ENCODE peak calls at places on chromosomes 13 and 19, in five cellular contexts. Y, P, V, K and H are unnamed samples.

GRCh38 chr19:33054623-33055022 is 10.1 kb downstream of the RHPN2 start:
- DNase-seq in Y (no peak), P (no peak), V (peak; percentile 95), K (no peak), H (no peak)

GRCh38 chr13:113817860-113818691 is 45.8 kb downstream of the GAS6 start:
- DNase-seq in Y (no peak), P (peak; percentile 78), V (no peak), K (peak; percentile 31), H (no peak)

GRCh38 chr13:74061939-74062595 is 72.1 kb downstream of the KLF12 start:
- DNase-seq in Y (no peak), P (no peak), V (no peak), K (peak; percentile 59), H (peak; percentile 80)

GRCh38 chr19:28705008-28705407 is 507.9 kb downstream of the UQCRFS1 start:
- DNase-seq in Y (no peak), P (no peak), V (no peak), K (peak; percentile 93), H (peak; percentile 46)

GRCh38 chr19:325937-326565 is 18.5 kb downstream of the MIER2 start:
- DNase-seq in Y (no peak), P (peak; percentile 71), V (no peak), K (no peak), H (no peak)

GRCh38 chr19:8158411-8159074 is 9.2 kb upstream of the FBN3 start:
- DNase-seq in Y (peak; percentile 55), P (no peak), V (peak; percentile 49), K (peak; percentile 76), H (peak; percentile 73)

GRCh38 chr13:23477096-23477495 is 43.6 kb upstream of the SACS start:
- DNase-seq in Y (no peak), P (no peak), V (no peak), K (no peak), H (no peak)

GRCh38 chr19:19510432-19510831 is 4.9 kb downstream of the TSSK6 start:
- DNase-seq in Y (no peak), P (no peak), V (no peak), K (peak; percentile 16), H (no peak)

GRCh38 chr13:107770541-107770940 is 444.8 kb downstream of the LIG4 start:
- DNase-seq in Y (no peak), P (no peak), V (no peak), K (no peak), H (no peak)

DNA sequence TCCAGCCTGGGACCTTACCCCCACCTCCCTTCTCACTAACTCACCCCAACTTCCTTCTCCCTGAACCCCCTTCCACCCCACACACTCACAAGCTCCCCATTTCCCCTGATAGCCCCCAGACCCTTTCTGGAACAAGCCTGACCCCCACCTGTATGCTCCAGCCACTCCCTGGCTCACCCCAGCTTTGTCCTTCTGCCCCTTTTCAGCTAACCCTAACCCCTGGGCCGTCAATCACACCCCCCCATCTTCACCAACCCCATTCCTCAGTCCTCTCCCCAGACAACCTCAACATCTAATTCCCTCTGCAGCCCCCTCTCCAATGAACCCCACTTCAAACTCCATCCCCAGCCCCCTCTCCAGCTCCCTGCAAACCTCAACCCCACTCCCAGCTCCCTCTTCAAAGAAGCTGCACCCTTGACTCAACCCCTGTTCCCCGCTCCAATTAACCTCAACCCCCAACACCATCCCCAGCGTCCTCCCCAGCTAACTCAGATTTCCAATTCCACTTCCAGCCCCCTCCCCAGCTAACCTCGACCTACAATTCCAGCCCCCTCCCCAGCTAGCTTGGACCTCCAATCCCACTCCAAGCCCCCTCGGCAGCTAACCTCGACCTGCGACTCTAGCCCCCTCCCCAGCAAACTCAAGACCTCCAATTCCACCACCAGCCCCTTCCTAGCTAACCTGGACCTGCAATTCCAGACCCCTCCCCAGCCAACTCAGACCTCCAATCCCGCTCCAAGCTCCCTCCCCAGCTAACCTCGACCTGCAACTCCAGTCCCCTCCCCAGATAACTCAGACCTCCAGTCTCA is 929 bp downstream of the GNG7 start:
- DNase-seq in Y (no peak), P (no peak), V (no peak), K (no peak), H (no peak)
- H3K4me3 ChIP-seq in Y (peak overlapping the region; percentile 55), P (peak overlapping the region; percentile 29), V (no peak overlapping the region), K (no peak overlapping the region), H (peak overlapping the region; percentile 56)

GRCh38 chr19:2255112-2255845 is 938 bp downstream of the JSRP1 start:
- DNase-seq in Y (peak; percentile 35), P (peak; percentile 75), V (no peak), K (no peak), H (no peak)

GRCh38 chr19:2254052-2254872 is 2.0 kb downstream of the JSRP1 start:
- DNase-seq in Y (no peak), P (peak; percentile 64), V (no peak), K (peak; percentile 28), H (no peak)

GRCh38 chr19:2253106-2254051 is 2.8 kb downstream of the JSRP1 start:
- DNase-seq in Y (peak; percentile 15), P (peak; percentile 69), V (no peak), K (no peak), H (no peak)

GRCh38 chr19:2259331-2259730 is 3.1 kb upstream of the JSRP1 start:
- DNase-seq in Y (no peak), P (no peak), V (no peak), K (peak; percentile 44), H (no peak)

GRCh38 chr19:2255982-2256685 is at the start of gene JSRP1:
- DNase-seq in Y (peak; percentile 29), P (peak; percentile 75), V (no peak), K (no peak), H (no peak)
- H3K4me3 ChIP-seq in Y (no peak within 1 kb of the TSS), P (no peak within 1 kb of the TSS), V (no peak within 1 kb of the TSS), K (no peak within 1 kb of the TSS), H (no peak within 1 kb of the TSS)

GRCh38 chr13:44688652-44689051 is 112.5 kb upstream of the TSC22D1 start:
- DNase-seq in Y (no peak), P (no peak), V (no peak), K (no peak), H (no peak)
- H3K4me3 ChIP-seq in Y (no peak overlapping the region), P (no peak overlapping the region), V (no peak overlapping the region), K (no peak overlapping the region), H (no peak overlapping the region)

DNA sequence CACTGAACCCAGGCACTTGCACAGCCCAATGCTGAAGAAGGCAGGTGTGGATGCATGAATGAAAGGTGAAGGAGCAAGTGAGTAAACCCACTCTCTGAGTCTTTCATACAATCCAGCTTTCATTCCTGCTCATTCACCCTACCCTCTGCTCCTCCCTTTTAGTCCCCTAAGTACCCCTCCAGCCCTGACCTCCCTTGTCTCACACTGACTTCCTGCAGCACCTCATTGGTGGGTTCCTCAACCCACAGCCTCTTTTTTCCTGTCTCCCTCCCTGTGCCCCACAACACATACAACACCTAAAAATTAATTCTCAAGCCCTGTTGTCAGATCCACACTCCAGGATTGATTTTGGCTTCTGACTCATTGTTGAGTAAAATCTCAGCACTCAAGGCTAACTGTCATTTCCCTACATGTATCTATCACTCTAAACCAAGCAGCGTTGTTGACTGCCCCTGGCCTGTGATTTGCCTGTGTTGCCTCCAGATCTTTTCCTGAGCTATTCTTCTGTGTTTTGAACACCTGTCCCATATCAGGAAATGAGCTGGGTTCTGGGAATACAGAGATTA is 177.4 kb upstream of the SERP2 start:
- DNase-seq in Y (no peak), P (no peak), V (no peak), K (no peak), H (no peak)
- H3K4me3 ChIP-seq in Y (no peak overlapping the region), P (no peak overlapping the region), V (no peak overlapping the region), K (no peak overlapping the region), H (no peak overlapping the region)

DNA sequence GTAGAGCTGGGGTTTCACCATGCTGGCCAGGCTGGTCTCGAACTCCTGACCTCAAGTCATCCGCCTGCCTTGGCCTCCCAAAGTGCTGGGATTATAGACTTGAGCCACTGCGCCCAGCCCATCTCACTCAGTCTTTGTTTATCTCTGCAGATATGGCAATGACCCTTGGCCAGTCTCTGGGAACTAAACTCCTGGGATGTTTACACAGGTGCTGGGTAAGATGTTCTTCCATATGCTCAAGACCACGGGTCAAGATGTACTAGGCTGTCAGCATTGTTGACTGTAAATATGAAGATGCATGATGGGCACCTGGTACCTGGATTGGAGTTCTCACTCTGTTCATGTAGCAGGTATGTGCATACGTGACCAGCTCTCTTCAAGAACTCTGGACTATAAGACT is 35.8 kb downstream of the ZNF473 start:
- DNase-seq in Y (no peak), P (no peak), V (no peak), K (no peak), H (no peak)
- H3K4me3 ChIP-seq in Y (no peak overlapping the region), P (no peak overlapping the region), V (no peak overlapping the region), K (no peak overlapping the region), H (no peak overlapping the region)

GRCh38 chr13:81171065-81171647 is 830.2 kb upstream of the SPRY2 start:
- DNase-seq in Y (no peak), P (no peak), V (no peak), K (peak; percentile 24), H (peak; percentile 11)
- H3K4me3 ChIP-seq in Y (no peak overlapping the region), P (no peak overlapping the region), V (no peak overlapping the region), K (no peak overlapping the region), H (no peak overlapping the region)